ENCODE peak calls at places on chromosomes 12 and 14, in four cellular contexts. J is HL-60, G is K562, E is GM12878. P is an unnamed sample.

GRCh38 chr14:68976160-68977067 is 2.7 kb downstream of the ACTN1 start:
- DNase-seq in G (no peak), J (peak; percentile 9), E (no peak), P (no peak)

GRCh38 chr12:66269757-66270383 is 32.4 kb upstream of the HELB start:
- DNase-seq in E (peak; percentile 5), G (peak; percentile 36), J (peak; percentile 69), P (no peak)

GRCh38 chr12:91846466-91847055 is 299.1 kb downstream of the BTG1 start:
- DNase-seq in G (no peak), E (no peak), J (no peak), P (no peak)

GRCh38 chr12:34399631-34400422 is 377.5 kb downstream of the ALG10 start:
- DNase-seq in E (no peak), J (no peak), G (no peak), P (no peak)

GRCh38 chr12:103503546-103504480 is 8.0 kb upstream of the C12orf42 start:
- DNase-seq in J (peak; percentile 17), E (no peak), G (peak; percentile 50), P (peak; percentile 25)

GRCh38 chr12:26767116-26767515 is 65.9 kb downstream of the ITPR2 start:
- DNase-seq in G (no peak), E (no peak), J (no peak), P (no peak)

GRCh38 chr12:22687677-22688076 is 62.7 kb downstream of the ETNK1 start:
- DNase-seq in J (peak; percentile 15), E (peak; percentile 57), G (no peak), P (no peak)

GRCh38 chr12:3836641-3837040 is 36.6 kb downstream of the PARP11 start:
- DNase-seq in G (no peak), J (no peak), E (no peak), P (no peak)

GRCh38 chr12:24066865-24067264 is 117.4 kb upstream of the SOX5 start:
- DNase-seq in J (no peak), G (no peak), E (no peak), P (no peak)

GRCh38 chr12:56154246-56154771 is 1.9 kb downstream of the MYL6B start:
- DNase-seq in J (no peak), E (no peak), G (peak; percentile 61), P (no peak)

GRCh38 chr12:57429473-57430116 is 1.2 kb downstream of the R3HDM2 start:
- DNase-seq in G (peak; percentile 53), J (no peak), E (no peak), P (no peak)

GRCh38 chr14:53509227-53509822 is 356.2 kb upstream of the DDHD1 start:
- DNase-seq in J (no peak), E (no peak), G (no peak), P (no peak)

GRCh38 chr14:37889087-37889486 is 293.7 kb downstream of the TTC6 start:
- DNase-seq in E (no peak), J (no peak), G (peak; percentile 1), P (no peak)

GRCh38 chr12:12874014-12874413 is 17.3 kb upstream of the GPRC5A start:
- DNase-seq in J (no peak), G (no peak), E (no peak), P (no peak)

GRCh38 chr12:6443361-6443983 is 1.3 kb upstream of the CD27 start:
- DNase-seq in J (no peak), E (no peak), G (no peak), P (no peak)
- TF ChIP-seq SPI1 in J (no peak), E (peak; percentile 34), G (no peak), P (no peak)

DNA sequence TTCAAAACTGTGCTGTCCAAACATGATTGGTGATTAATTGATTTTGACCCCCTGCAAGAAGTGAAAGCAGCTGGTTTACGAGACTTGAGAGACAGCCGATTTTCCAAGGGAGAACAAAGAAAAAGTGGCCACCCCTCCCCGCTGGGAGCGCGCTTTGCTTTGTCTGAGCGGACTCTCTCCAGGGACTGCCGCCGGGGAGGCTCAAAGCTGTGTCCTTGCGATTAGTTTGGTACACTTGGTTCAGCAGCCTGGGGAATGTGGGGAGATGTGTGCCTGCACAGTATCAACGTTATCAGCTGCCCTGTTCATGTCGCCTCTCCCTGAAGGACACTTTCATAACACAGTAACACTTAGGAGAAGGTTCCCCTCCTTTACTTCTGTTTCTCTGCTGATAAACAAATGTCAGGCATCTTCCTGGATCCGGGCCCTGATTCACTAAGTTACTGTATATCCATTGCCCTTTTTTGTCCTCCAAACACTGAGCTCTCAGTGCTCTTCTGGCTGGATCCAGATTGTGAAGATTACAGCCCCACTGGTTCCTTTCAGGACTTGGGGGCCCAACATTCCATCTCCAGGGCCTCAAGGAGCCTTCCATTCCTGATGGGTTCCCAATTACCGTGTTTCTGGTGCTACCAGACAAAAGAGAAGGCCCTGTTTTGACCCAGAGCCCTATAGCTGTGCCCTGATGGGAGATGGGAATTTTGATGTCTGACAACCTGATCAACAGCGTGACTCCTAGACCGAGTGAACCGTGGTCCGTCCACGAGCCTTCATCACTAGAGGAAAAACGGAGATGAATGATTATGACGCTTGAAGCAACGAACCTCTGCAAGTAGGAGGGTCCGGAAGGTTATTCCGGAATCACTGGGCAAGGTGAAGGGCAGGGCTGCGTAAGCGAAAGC is 31.7 kb upstream of the TUBA1C start:
- DNase-seq in J (peak; percentile 28), G (peak; percentile 98), E (no peak), P (no peak)
- TF ChIP-seq SPI1 in J (no peak), G (no peak), E (no peak), P (no peak)

GRCh38 chr12:131687346-131688125 is 23.4 kb upstream of the SFSWAP start:
- DNase-seq in E (no peak), J (no peak), G (no peak), P (no peak)

GRCh38 chr12:131684015-131684725 is 26.7 kb upstream of the SFSWAP start:
- DNase-seq in J (no peak), G (no peak), E (no peak), P (no peak)

GRCh38 chr12:131690320-131690719 is 20.6 kb upstream of the SFSWAP start:
- DNase-seq in E (no peak), J (no peak), G (no peak), P (no peak)

GRCh38 chr12:131688845-131689154 is 22.1 kb upstream of the SFSWAP start:
- DNase-seq in J (no peak), E (no peak), G (no peak), P (no peak)

GRCh38 chr12:131688131-131688844 is 22.6 kb upstream of the SFSWAP start:
- DNase-seq in G (no peak), J (no peak), E (no peak), P (no peak)
- TF ChIP-seq SPI1 in G (no peak), J (no peak), E (no peak), P (no peak)

GRCh38 chr12:81083018-81083417 is 5.1 kb downstream of the ACSS3 start:
- DNase-seq in J (no peak), E (no peak), G (no peak), P (no peak)

GRCh38 chr12:81079280-81080076 is 1.6 kb downstream of the ACSS3 start:
- DNase-seq in G (no peak), E (no peak), J (no peak), P (no peak)

GRCh38 chr12:81078469-81079196 is 754 bp downstream of the ACSS3 start:
- DNase-seq in J (no peak), G (no peak), E (no peak), P (no peak)

GRCh38 chr12:81081726-81082125 is 3.8 kb downstream of the ACSS3 start:
- DNase-seq in J (no peak), G (no peak), E (no peak), P (no peak)

GRCh38 chr12:81080431-81080983 is 2.6 kb downstream of the ACSS3 start:
- DNase-seq in G (no peak), E (no peak), J (no peak), P (no peak)
- TF ChIP-seq SPI1 in G (no peak), E (no peak), J (no peak), P (no peak)